ENCODE peak calls at places on chromosomes 12 and 14, in ten cellular contexts. One of them, this sample, is unnamed.

GRCh38 chr12:123519151-123520001 is 14.1 kb downstream of the RILPL1 start:
- DNase-seq in esophagus muscularis mucosa: no peak
- DNase-seq in fibroblast of gingiva: peak
- DNase-seq in nephron progenitor cell: no peak
- DNase-seq in kidney tubule cell: peak
- DNase-seq in midbrain: no peak
- DNase-seq in HuH-7.5: no peak
- DNase-seq in tibial artery: peak
- DNase-seq in NCI-H2029 treated with DMSO at 0.1 percent for 48 hours: no peak
- DNase-seq in activated CD4-positive, alpha-beta T cell treated with anti-CD3 and anti-CD28 coated beads, Interleukin-2, amount 10 ng/mL, durations not matched to agents 7 days and 5 days: no peak
- DNase-seq in this sample: no peak

GRCh38 chr12:56593909-56594621 is 36.1 kb downstream of the BAZ2A start:
- DNase-seq in fibroblast of gingiva: peak
- DNase-seq in NCI-H2029 treated with DMSO at 0.1 percent for 48 hours: peak
- DNase-seq in tibial artery: peak
- DNase-seq in activated CD4-positive, alpha-beta T cell treated with anti-CD3 and anti-CD28 coated beads, Interleukin-2, amount 10 ng/mL, durations not matched to agents 7 days and 5 days: peak
- DNase-seq in nephron progenitor cell: peak
- DNase-seq in kidney tubule cell: peak
- DNase-seq in midbrain: peak
- DNase-seq in esophagus muscularis mucosa: no peak
- DNase-seq in HuH-7.5: peak
- DNase-seq in this sample: peak

GRCh38 chr12:63066136-63066535 is 84.9 kb downstream of the AVPR1A start:
- DNase-seq in NCI-H2029 treated with DMSO at 0.1 percent for 48 hours: no peak
- DNase-seq in kidney tubule cell: no peak
- DNase-seq in midbrain: no peak
- DNase-seq in activated CD4-positive, alpha-beta T cell treated with anti-CD3 and anti-CD28 coated beads, Interleukin-2, amount 10 ng/mL, durations not matched to agents 7 days and 5 days: no peak
- DNase-seq in fibroblast of gingiva: no peak
- DNase-seq in HuH-7.5: no peak
- DNase-seq in nephron progenitor cell: no peak
- DNase-seq in tibial artery: no peak
- DNase-seq in esophagus muscularis mucosa: no peak
- DNase-seq in this sample: no peak

GRCh38 chr12:120249875-120250795 is 15.4 kb downstream of the PXN start:
- DNase-seq in midbrain: no peak
- DNase-seq in tibial artery: peak
- DNase-seq in HuH-7.5: no peak
- DNase-seq in kidney tubule cell: no peak
- DNase-seq in NCI-H2029 treated with DMSO at 0.1 percent for 48 hours: no peak
- DNase-seq in nephron progenitor cell: no peak
- DNase-seq in esophagus muscularis mucosa: no peak
- DNase-seq in fibroblast of gingiva: peak
- DNase-seq in activated CD4-positive, alpha-beta T cell treated with anti-CD3 and anti-CD28 coated beads, Interleukin-2, amount 10 ng/mL, durations not matched to agents 7 days and 5 days: peak
- DNase-seq in this sample: peak

GRCh38 chr14:23869078-23869719 is 84.4 kb upstream of the DHRS4 start:
- DNase-seq in HuH-7.5: no peak
- DNase-seq in tibial artery: no peak
- DNase-seq in esophagus muscularis mucosa: no peak
- DNase-seq in NCI-H2029 treated with DMSO at 0.1 percent for 48 hours: no peak
- DNase-seq in kidney tubule cell: no peak
- DNase-seq in nephron progenitor cell: no peak
- DNase-seq in midbrain: no peak
- DNase-seq in activated CD4-positive, alpha-beta T cell treated with anti-CD3 and anti-CD28 coated beads, Interleukin-2, amount 10 ng/mL, durations not matched to agents 7 days and 5 days: no peak
- DNase-seq in fibroblast of gingiva: no peak
- DNase-seq in this sample: no peak

GRCh38 chr12:39782026-39782545 is 162.5 kb upstream of the ABCD2 start:
- DNase-seq in midbrain: no peak
- DNase-seq in kidney tubule cell: no peak
- DNase-seq in activated CD4-positive, alpha-beta T cell treated with anti-CD3 and anti-CD28 coated beads, Interleukin-2, amount 10 ng/mL, durations not matched to agents 7 days and 5 days: no peak
- DNase-seq in NCI-H2029 treated with DMSO at 0.1 percent for 48 hours: no peak
- DNase-seq in nephron progenitor cell: no peak
- DNase-seq in fibroblast of gingiva: no peak
- DNase-seq in HuH-7.5: no peak
- DNase-seq in esophagus muscularis mucosa: no peak
- DNase-seq in tibial artery: no peak
- DNase-seq in this sample: no peak

GRCh38 chr14:46054526-46054925 is 597.1 kb downstream of the RPL10L start:
- DNase-seq in midbrain: no peak
- DNase-seq in NCI-H2029 treated with DMSO at 0.1 percent for 48 hours: no peak
- DNase-seq in kidney tubule cell: peak
- DNase-seq in nephron progenitor cell: no peak
- DNase-seq in fibroblast of gingiva: peak
- DNase-seq in HuH-7.5: no peak
- DNase-seq in tibial artery: no peak
- DNase-seq in esophagus muscularis mucosa: no peak
- DNase-seq in activated CD4-positive, alpha-beta T cell treated with anti-CD3 and anti-CD28 coated beads, Interleukin-2, amount 10 ng/mL, durations not matched to agents 7 days and 5 days: no peak
- DNase-seq in this sample: no peak

GRCh38 chr14:75250800-75251199 is 27.8 kb upstream of the FOS start:
- DNase-seq in fibroblast of gingiva: no peak
- DNase-seq in nephron progenitor cell: no peak
- DNase-seq in esophagus muscularis mucosa: no peak
- DNase-seq in kidney tubule cell: no peak
- DNase-seq in activated CD4-positive, alpha-beta T cell treated with anti-CD3 and anti-CD28 coated beads, Interleukin-2, amount 10 ng/mL, durations not matched to agents 7 days and 5 days: no peak
- DNase-seq in midbrain: no peak
- DNase-seq in NCI-H2029 treated with DMSO at 0.1 percent for 48 hours: no peak
- DNase-seq in HuH-7.5: no peak
- DNase-seq in tibial artery: no peak
- DNase-seq in this sample: no peak

GRCh38 chr14:92549096-92549852 is 35.7 kb downstream of the RIN3 start:
- DNase-seq in kidney tubule cell: no peak
- DNase-seq in HuH-7.5: no peak
- DNase-seq in activated CD4-positive, alpha-beta T cell treated with anti-CD3 and anti-CD28 coated beads, Interleukin-2, amount 10 ng/mL, durations not matched to agents 7 days and 5 days: no peak
- DNase-seq in nephron progenitor cell: no peak
- DNase-seq in midbrain: no peak
- DNase-seq in tibial artery: peak
- DNase-seq in esophagus muscularis mucosa: no peak
- DNase-seq in NCI-H2029 treated with DMSO at 0.1 percent for 48 hours: no peak
- DNase-seq in fibroblast of gingiva: no peak
- DNase-seq in this sample: peak

GRCh38 chr14:20684662-20685456 is 499 bp downstream of the RNASE4 start:
- DNase-seq in nephron progenitor cell: peak
- DNase-seq in activated CD4-positive, alpha-beta T cell treated with anti-CD3 and anti-CD28 coated beads, Interleukin-2, amount 10 ng/mL, durations not matched to agents 7 days and 5 days: peak
- DNase-seq in esophagus muscularis mucosa: no peak
- DNase-seq in fibroblast of gingiva: peak
- DNase-seq in kidney tubule cell: peak
- DNase-seq in tibial artery: peak
- DNase-seq in HuH-7.5: no peak
- DNase-seq in midbrain: peak
- DNase-seq in NCI-H2029 treated with DMSO at 0.1 percent for 48 hours: no peak
- DNase-seq in this sample: peak

GRCh38 chr12:110199360-110200123 is 75.4 kb downstream of the IFT81 start:
- DNase-seq in midbrain: no peak
- DNase-seq in esophagus muscularis mucosa: no peak
- DNase-seq in nephron progenitor cell: peak
- DNase-seq in NCI-H2029 treated with DMSO at 0.1 percent for 48 hours: no peak
- DNase-seq in tibial artery: no peak
- DNase-seq in fibroblast of gingiva: peak
- DNase-seq in activated CD4-positive, alpha-beta T cell treated with anti-CD3 and anti-CD28 coated beads, Interleukin-2, amount 10 ng/mL, durations not matched to agents 7 days and 5 days: peak
- DNase-seq in HuH-7.5: no peak
- DNase-seq in kidney tubule cell: peak
- DNase-seq in this sample: no peak

GRCh38 chr12:14910090-14910915 is 24.6 kb upstream of the MGP start:
- DNase-seq in HuH-7.5: no peak
- DNase-seq in fibroblast of gingiva: no peak
- DNase-seq in NCI-H2029 treated with DMSO at 0.1 percent for 48 hours: no peak
- DNase-seq in tibial artery: no peak
- DNase-seq in nephron progenitor cell: no peak
- DNase-seq in midbrain: no peak
- DNase-seq in kidney tubule cell: peak
- DNase-seq in esophagus muscularis mucosa: no peak
- DNase-seq in activated CD4-positive, alpha-beta T cell treated with anti-CD3 and anti-CD28 coated beads, Interleukin-2, amount 10 ng/mL, durations not matched to agents 7 days and 5 days: no peak
- DNase-seq in this sample: no peak

GRCh38 chr14:69048456-69048855 is 69.4 kb upstream of the ACTN1 start:
- DNase-seq in NCI-H2029 treated with DMSO at 0.1 percent for 48 hours: peak
- DNase-seq in fibroblast of gingiva: no peak
- DNase-seq in esophagus muscularis mucosa: no peak
- DNase-seq in HuH-7.5: no peak
- DNase-seq in activated CD4-positive, alpha-beta T cell treated with anti-CD3 and anti-CD28 coated beads, Interleukin-2, amount 10 ng/mL, durations not matched to agents 7 days and 5 days: no peak
- DNase-seq in kidney tubule cell: peak
- DNase-seq in nephron progenitor cell: no peak
- DNase-seq in tibial artery: no peak
- DNase-seq in midbrain: no peak
- DNase-seq in this sample: peak

GRCh38 chr14:32808574-32809098 is 130.0 kb upstream of the NPAS3 start:
- DNase-seq in esophagus muscularis mucosa: no peak
- DNase-seq in fibroblast of gingiva: peak
- DNase-seq in HuH-7.5: no peak
- DNase-seq in activated CD4-positive, alpha-beta T cell treated with anti-CD3 and anti-CD28 coated beads, Interleukin-2, amount 10 ng/mL, durations not matched to agents 7 days and 5 days: no peak
- DNase-seq in midbrain: peak
- DNase-seq in nephron progenitor cell: no peak
- DNase-seq in NCI-H2029 treated with DMSO at 0.1 percent for 48 hours: peak
- DNase-seq in kidney tubule cell: no peak
- DNase-seq in tibial artery: no peak
- DNase-seq in this sample: no peak

GRCh38 chr12:69987453-69988102 is 162.6 kb downstream of the MYRFL start:
- DNase-seq in activated CD4-positive, alpha-beta T cell treated with anti-CD3 and anti-CD28 coated beads, Interleukin-2, amount 10 ng/mL, durations not matched to agents 7 days and 5 days: no peak
- DNase-seq in nephron progenitor cell: no peak
- DNase-seq in fibroblast of gingiva: peak
- DNase-seq in tibial artery: no peak
- DNase-seq in esophagus muscularis mucosa: no peak
- DNase-seq in kidney tubule cell: peak
- DNase-seq in NCI-H2029 treated with DMSO at 0.1 percent for 48 hours: no peak
- DNase-seq in HuH-7.5: no peak
- DNase-seq in midbrain: no peak
- DNase-seq in this sample: no peak

GRCh38 chr14:86450075-86450474 is 920.1 kb downstream of the FLRT2 start:
- DNase-seq in tibial artery: no peak
- DNase-seq in activated CD4-positive, alpha-beta T cell treated with anti-CD3 and anti-CD28 coated beads, Interleukin-2, amount 10 ng/mL, durations not matched to agents 7 days and 5 days: no peak
- DNase-seq in NCI-H2029 treated with DMSO at 0.1 percent for 48 hours: no peak
- DNase-seq in midbrain: no peak
- DNase-seq in esophagus muscularis mucosa: no peak
- DNase-seq in HuH-7.5: no peak
- DNase-seq in nephron progenitor cell: no peak
- DNase-seq in fibroblast of gingiva: peak
- DNase-seq in kidney tubule cell: no peak
- DNase-seq in this sample: no peak

This sample was measured in testis.